ENCODE peak calls at places on chromosomes 7 and 10, in eight cellular contexts. V is OCI-LY7; X is astrocyte; P is thoracic aorta; H is CD4-positive, alpha-beta T cell; N is fibroblast of lung; D is PC-3; A is WERI-Rb-1. L is an unnamed sample.

GRCh38 chr10:23294638-23295247 is 49.9 kb downstream of the C10orf67 start:
- DNase-seq in V (peak), X (no peak), P (no peak), H (no peak), N (no peak), D (peak), A (no peak), L (no peak)

GRCh38 chr7:150668472-150668911 is 17.0 kb upstream of the GIMAP2 start:
- DNase-seq in V (no peak), X (no peak), P (no peak), H (peak), N (no peak), D (no peak), A (no peak), L (no peak)

GRCh38 chr10:133324198-133324792 is 12.4 kb downstream of the CALY start:
- DNase-seq in V (peak), X (peak), P (no peak), H (peak), N (peak), D (peak), A (peak), L (peak)

GRCh38 chr7:140358771-140359095 is 39.6 kb downstream of the SLC37A3 start:
- DNase-seq in V (no peak), X (no peak), P (no peak), H (peak), N (no peak), D (no peak), A (no peak), L (peak)

GRCh38 chr10:122541541-122542002 is 19.0 kb upstream of the DMBT1 start:
- DNase-seq in V (no peak), X (no peak), P (no peak), H (no peak), N (no peak), D (peak), A (no peak), L (no peak)

GRCh38 chr10:11404931-11405330 is 206.5 kb downstream of the USP6NL start:
- DNase-seq in V (no peak), X (no peak), P (no peak), H (no peak), N (no peak), D (no peak), A (no peak), L (no peak)

GRCh38 chr10:89414879-89415821 is 782 bp downstream of the IFIT5 start:
- DNase-seq in V (no peak), X (peak), P (no peak), H (peak), N (peak), D (peak), A (peak), L (peak)

GRCh38 chr7:50292763-50293162 is 11.8 kb upstream of the IKZF1 start:
- DNase-seq in V (no peak), X (no peak), P (no peak), H (no peak), N (no peak), D (no peak), A (no peak), L (no peak)

GRCh38 chr10:125153693-125154490 is 6.5 kb downstream of the CTBP2 start:
- DNase-seq in V (no peak), X (peak), P (no peak), H (no peak), N (peak), D (peak), A (no peak), L (no peak)

GRCh38 chr7:7271094-7271874 is 88.9 kb downstream of the C1GALT1 start:
- DNase-seq in V (peak), X (no peak), P (no peak), H (no peak), N (no peak), D (no peak), A (no peak), L (no peak)

GRCh38 chr10:11515596-11516418 is 95.6 kb downstream of the USP6NL start:
- DNase-seq in V (peak), X (peak), P (no peak), H (peak), N (peak), D (peak), A (peak), L (no peak)

GRCh38 chr7:80127412-80128150 is 7.0 kb upstream of the GNAI1 start:
- DNase-seq in V (no peak), X (no peak), P (no peak), H (no peak), N (no peak), D (no peak), A (no peak), L (no peak)

GRCh38 chr10:43202657-43203490 is 64.0 kb downstream of the RASGEF1A start:
- DNase-seq in V (peak), X (no peak), P (no peak), H (peak), N (no peak), D (no peak), A (peak), L (peak)

GRCh38 chr10:130045091-130045652 is 65.5 kb downstream of the C10orf143 start:
- DNase-seq in V (no peak), X (no peak), P (no peak), H (no peak), N (no peak), D (peak), A (peak), L (no peak)

GRCh38 chr10:128047337-128047736 is 78.9 kb downstream of the MKI67 start:
- DNase-seq in V (peak), X (peak), P (no peak), H (peak), N (peak), D (peak), A (no peak), L (peak)
- H3K27ac ChIP-seq in V (peak), X (no peak), P (peak), H (peak), N (no peak), D (peak), A (no peak), L (peak)

GRCh38 chr7:75996476-75996875 is 2.1 kb upstream of the TMEM120A start:
- DNase-seq in V (no peak), X (no peak), P (no peak), H (no peak), N (no peak), D (no peak), A (no peak), L (no peak)

GRCh38 chr7:75995996-75996395 is 1.6 kb upstream of the TMEM120A start:
- DNase-seq in V (no peak), X (no peak), P (no peak), H (no peak), N (no peak), D (no peak), A (no peak), L (no peak)

GRCh38 chr7:75995052-75995471 is 667 bp upstream of the TMEM120A start:
- DNase-seq in V (no peak), X (no peak), P (no peak), H (no peak), N (no peak), D (no peak), A (no peak), L (no peak)

GRCh38 chr7:75993689-75994387 is 557 bp downstream of the TMEM120A start:
- DNase-seq in V (no peak), X (peak), P (peak), H (no peak), N (peak), D (peak), A (peak), L (peak)

GRCh38 chr7:75994388-75995051 is at the start of gene TMEM120A:
- DNase-seq in V (peak), X (peak), P (peak), H (peak), N (peak), D (peak), A (peak), L (peak)
- TF ChIP-seq CTCF in V (peak), X (no peak), P (no peak), H (peak), N (no peak), D (no peak), A (peak), L (peak)

GRCh38 chr7:55533050-55533728 is 39.1 kb downstream of the VOPP1 start:
- DNase-seq in V (peak), X (peak), P (no peak), H (peak), N (peak), D (peak), A (no peak), L (peak)

GRCh38 chr7:55532150-55532917 is 40.0 kb downstream of the VOPP1 start:
- DNase-seq in V (peak), X (no peak), P (no peak), H (no peak), N (no peak), D (peak), A (no peak), L (no peak)

GRCh38 chr7:55534262-55534915 is 37.9 kb downstream of the VOPP1 start:
- DNase-seq in V (peak), X (peak), P (no peak), H (peak), N (peak), D (peak), A (no peak), L (no peak)

GRCh38 chr7:55534916-55535636 is 37.2 kb downstream of the VOPP1 start:
- DNase-seq in V (peak), X (no peak), P (no peak), H (no peak), N (no peak), D (no peak), A (no peak), L (no peak)

GRCh38 chr7:55533729-55534080 is 38.6 kb downstream of the VOPP1 start:
- DNase-seq in V (no peak), X (no peak), P (no peak), H (no peak), N (no peak), D (no peak), A (no peak), L (no peak)
- H3K27ac ChIP-seq in V (peak), X (peak), P (peak), H (peak), N (no peak), D (peak), A (no peak), L (peak)

GRCh38 chr10:53841746-53842145 is 959.3 kb downstream of the PCDH15 start:
- DNase-seq in V (no peak), X (no peak), P (no peak), H (no peak), N (no peak), D (no peak), A (no peak), L (no peak)

GRCh38 chr10:53843691-53844362 is 957.2 kb downstream of the PCDH15 start:
- DNase-seq in V (no peak), X (peak), P (no peak), H (no peak), N (peak), D (peak), A (no peak), L (no peak)

GRCh38 chr10:53846809-53847208 is 954.2 kb downstream of the PCDH15 start:
- DNase-seq in V (no peak), X (no peak), P (no peak), H (no peak), N (no peak), D (peak), A (no peak), L (no peak)
- TF ChIP-seq CTCF in V (peak), X (peak), P (no peak), H (no peak), N (peak), D (peak), A (no peak), L (no peak)

GRCh38 chr7:22662490-22663145 is 64.4 kb upstream of the IL6 start:
- DNase-seq in V (no peak), X (no peak), P (no peak), H (no peak), N (no peak), D (no peak), A (no peak), L (no peak)

GRCh38 chr7:22664988-22665798 is 61.8 kb upstream of the IL6 start:
- DNase-seq in V (no peak), X (no peak), P (no peak), H (no peak), N (no peak), D (no peak), A (no peak), L (no peak)

GRCh38 chr7:22663319-22663718 is 63.7 kb upstream of the IL6 start:
- DNase-seq in V (no peak), X (peak), P (no peak), H (no peak), N (peak), D (peak), A (no peak), L (no peak)

GRCh38 chr7:22662031-22662430 is 65.0 kb upstream of the IL6 start:
- DNase-seq in V (no peak), X (no peak), P (no peak), H (no peak), N (no peak), D (no peak), A (no peak), L (no peak)

GRCh38 chr7:22663721-22664120 is 63.3 kb upstream of the IL6 start:
- DNase-seq in V (no peak), X (no peak), P (no peak), H (no peak), N (peak), D (no peak), A (no peak), L (no peak)
- H3K27ac ChIP-seq in V (no peak), X (peak), P (no peak), H (no peak), N (no peak), D (no peak), A (no peak), L (no peak)

GRCh38 chr7:24318326-24318725 is 34.3 kb downstream of the NPY start:
- DNase-seq in V (peak), X (no peak), P (no peak), H (no peak), N (no peak), D (peak), A (peak), L (no peak)
- TF ChIP-seq CTCF in V (peak), X (peak), P (no peak), H (no peak), N (no peak), D (peak), A (peak), L (no peak)

GRCh38 chr10:102753724-102754123 is 10.0 kb downstream of the WBP1L start:
- DNase-seq in V (no peak), X (no peak), P (no peak), H (no peak), N (no peak), D (no peak), A (no peak), L (no peak)
- H3K27ac ChIP-seq in V (no peak), X (peak), P (peak), H (no peak), N (peak), D (peak), A (no peak), L (peak)